ENCODE peak calls at places on chromosomes 2 and 18, in nine cellular contexts. M, X, S, G, U, Y, W, B and O are unnamed samples.
A peak's percentile ranks its signal among the peaks of the same experiment; 100 is the strongest.

GRCh38 chr2:47193607-47194006 is 38.5 kb upstream of the STPG4 start:
- DNase-seq in S (no peak), G (peak; percentile 7), X (no peak), W (no peak), M (no peak), Y (no peak), B (no peak), U (peak; percentile 43), O (no peak)

GRCh38 chr2:105308785-105309540 is 20.6 kb downstream of the TGFBRAP1 start:
- DNase-seq in X (no peak), G (no peak), B (peak; percentile 60), M (no peak), Y (no peak), U (no peak), W (no peak), S (no peak), O (no peak)

GRCh38 chr2:156593011-156593921 is 157.1 kb downstream of the GPD2 start:
- DNase-seq in S (no peak), M (no peak), W (no peak), G (no peak), U (no peak), B (peak; percentile 5), X (no peak), Y (no peak), O (no peak)

GRCh38 chr2:127154985-127155650 is 48.2 kb upstream of the BIN1 start:
- DNase-seq in U (peak; percentile 63), B (no peak), Y (no peak), S (no peak), X (no peak), M (no peak), W (no peak), G (peak; percentile 92), O (no peak)

GRCh38 chr2:1227289-1227900 is 185.9 kb upstream of the TPO start:
- DNase-seq in G (no peak), M (no peak), S (no peak), X (no peak), B (no peak), W (no peak), Y (no peak), U (peak; percentile 18), O (no peak)

GRCh38 chr2:162063899-162064298 is 10.1 kb downstream of the DPP4 start:
- DNase-seq in W (no peak), B (no peak), S (no peak), Y (no peak), X (no peak), U (no peak), M (no peak), G (no peak), O (no peak)

GRCh38 chr18:44826418-44827259 is 146.0 kb downstream of the SETBP1 start:
- DNase-seq in G (peak; percentile 96), Y (peak; percentile 48), X (no peak), S (peak; percentile 47), U (peak; percentile 98), M (peak; percentile 81), B (peak; percentile 75), W (peak; percentile 75), O (no peak)

GRCh38 chr2:74845217-74845751 is 11.4 kb downstream of the HK2 start:
- DNase-seq in W (peak; percentile 91), G (peak; percentile 94), B (no peak), S (peak; percentile 74), Y (peak; percentile 78), M (peak; percentile 88), U (peak; percentile 93), X (peak; percentile 42), O (no peak)

GRCh38 chr2:223088866-223089265 is 36.9 kb downstream of the KCNE4 start:
- DNase-seq in U (no peak), X (no peak), Y (no peak), M (no peak), B (peak; percentile 27), G (no peak), W (no peak), S (no peak), O (no peak)

GRCh38 chr2:64831134-64831976 is 157.8 kb upstream of the SLC1A4 start:
- DNase-seq in Y (peak; percentile 92), U (peak; percentile 90), X (peak; percentile 91), W (peak; percentile 95), B (peak; percentile 75), M (peak; percentile 92), G (peak; percentile 97), S (peak; percentile 87), O (peak; percentile 80)

GRCh38 chr2:233131991-233132390 is 71.8 kb downstream of the INPP5D start:
- DNase-seq in W (no peak), U (no peak), Y (no peak), S (no peak), G (no peak), X (no peak), B (no peak), M (no peak), O (no peak)

GRCh38 chr2:6730821-6731220 is 134.9 kb downstream of the CMPK2 start:
- DNase-seq in S (no peak), U (no peak), W (no peak), X (no peak), M (no peak), B (no peak), G (no peak), Y (no peak), O (no peak)

GRCh38 chr18:63016270-63016669 is 300.9 kb downstream of the PHLPP1 start:
- DNase-seq in G (peak; percentile 67), U (peak; percentile 56), Y (peak; percentile 59), B (peak; percentile 73), X (peak; percentile 61), M (peak; percentile 37), S (no peak), W (peak; percentile 80), O (peak; percentile 53)

GRCh38 chr18:8835556-8835955 is 130.2 kb downstream of the MTCL1 start:
- DNase-seq in X (no peak), G (peak; percentile 49), Y (no peak), M (no peak), U (peak; percentile 43), W (no peak), S (no peak), B (no peak), O (no peak)

GRCh38 chr2:121519732-121520640 is 10.7 kb upstream of the RNU4ATAC start:
- DNase-seq in M (no peak), X (no peak), U (peak; percentile 50), Y (no peak), S (no peak), B (no peak), G (peak; percentile 27), W (no peak), O (no peak)

GRCh38 chr2:156334496-156335478 is 2.3 kb upstream of the NR4A2 start:
- DNase-seq in U (peak; percentile 95), S (peak; percentile 67), G (peak; percentile 94), Y (peak; percentile 89), B (peak; percentile 92), M (peak; percentile 93), W (peak; percentile 95), X (peak; percentile 89), O (peak; percentile 57)

GRCh38 chr2:73979686-73980085 is 5.0 kb upstream of the TET3 start:
- DNase-seq in M (no peak), Y (peak; percentile 86), W (no peak), S (no peak), X (no peak), B (no peak), G (peak; percentile 92), U (peak; percentile 73), O (no peak)

GRCh38 chr2:191167766-191168165 is 17.0 kb upstream of the STAT4 start:
- DNase-seq in W (no peak), Y (no peak), U (peak; percentile 64), X (no peak), G (peak; percentile 98), B (no peak), M (no peak), S (no peak), O (no peak)

GRCh38 chr2:126535408-126535807 is 120.5 kb upstream of the GYPC start:
- DNase-seq in Y (no peak), G (no peak), B (no peak), X (no peak), W (no peak), U (no peak), S (no peak), M (no peak), O (no peak)

GRCh38 chr2:203948733-203949132 is 12.2 kb downstream of the ICOS start:
- DNase-seq in M (no peak), G (no peak), Y (no peak), X (no peak), U (no peak), W (no peak), B (no peak), S (no peak), O (no peak)

GRCh38 chr18:55446996-55447671 is 140.9 kb downstream of the TCF4 start:
- DNase-seq in S (no peak), B (no peak), M (no peak), X (no peak), Y (no peak), G (no peak), U (no peak), W (no peak), O (no peak)

GRCh38 chr18:77111449-77112160 is 21.0 kb downstream of the MBP start:
- DNase-seq in W (no peak), M (no peak), G (no peak), X (no peak), B (no peak), U (no peak), Y (no peak), S (no peak), O (no peak)

GRCh38 chr2:83970262-83970929 is 488.7 kb downstream of the SUCLG1 start:
- DNase-seq in B (no peak), M (no peak), S (no peak), Y (no peak), U (no peak), W (no peak), X (no peak), G (no peak), O (no peak)

GRCh38 chr2:26540306-26540705 is 62.4 kb upstream of the OTOF start:
- DNase-seq in Y (no peak), G (no peak), M (no peak), U (no peak), S (no peak), B (peak; percentile 42), W (peak; percentile 14), X (no peak), O (no peak)

GRCh38 chr2:133642831-133643230 is 74.6 kb upstream of the NCKAP5 start:
- DNase-seq in B (no peak), G (no peak), M (no peak), W (no peak), Y (peak; percentile 14), U (peak; percentile 42), X (no peak), S (no peak), O (no peak)